ENCODE peak calls at places on chromosomes 13 and 19, in seven cellular contexts. A, O, V, Q, W, H and D are unnamed samples.

GRCh38 chr13:74868044-74868443 is 613.9 kb downstream of the TBC1D4 start:
- DNase-seq in A (no peak), O (no peak), V (no peak), Q (peak), W (no peak), H (no peak), D (peak)

GRCh38 chr13:110233181-110233641 is 73.7 kb downstream of the COL4A1 start:
- DNase-seq in A (peak), O (no peak), V (no peak), Q (peak), W (peak), H (no peak), D (peak)

GRCh38 chr13:106847049-106847448 is 279.1 kb upstream of the ARGLU1 start:
- DNase-seq in A (no peak), O (no peak), V (no peak), Q (no peak), W (no peak), H (no peak), D (no peak)

GRCh38 chr19:52532480-52532879 is 5.0 kb downstream of the ZNF808 start:
- DNase-seq in A (no peak), O (no peak), V (no peak), Q (no peak), W (no peak), H (no peak), D (no peak)

GRCh38 chr19:7401694-7402093 is 53.0 kb downstream of the ARHGEF18 start:
- DNase-seq in A (no peak), O (no peak), V (no peak), Q (no peak), W (no peak), H (no peak), D (no peak)

GRCh38 chr13:45950343-45950995 is 98.9 kb upstream of the SIAH3 start:
- DNase-seq in A (peak), O (no peak), V (no peak), Q (no peak), W (no peak), H (no peak), D (no peak)

GRCh38 chr13:19586904-19587634 is 25.7 kb upstream of the TPTE2 start:
- DNase-seq in A (peak), O (no peak), V (no peak), Q (peak), W (no peak), H (peak), D (peak)

GRCh38 chr13:108690726-108691125 is 61.3 kb downstream of the MYO16 start:
- DNase-seq in A (no peak), O (no peak), V (no peak), Q (no peak), W (no peak), H (no peak), D (no peak)

GRCh38 chr19:51713319-51714285 is 10.2 kb downstream of the HAS1 start:
- DNase-seq in A (no peak), O (no peak), V (no peak), Q (no peak), W (no peak), H (no peak), D (no peak)

GRCh38 chr13:108036411-108036810 is 178.9 kb downstream of the LIG4 start:
- DNase-seq in A (no peak), O (no peak), V (no peak), Q (no peak), W (no peak), H (no peak), D (no peak)

GRCh38 chr19:3361384-3362216 is 4.8 kb upstream of the NFIC start:
- DNase-seq in A (no peak), O (no peak), V (peak), Q (no peak), W (no peak), H (no peak), D (no peak)

GRCh38 chr19:1474011-1474764 is 4.8 kb downstream of the C19orf25 start:
- DNase-seq in A (no peak), O (no peak), V (no peak), Q (no peak), W (no peak), H (no peak), D (no peak)

GRCh38 chr19:4537953-4538600 is 1.8 kb downstream of the LRG1 start:
- DNase-seq in A (no peak), O (no peak), V (no peak), Q (no peak), W (no peak), H (no peak), D (no peak)

GRCh38 chr19:2618611-2619010 is 83.9 kb downstream of the GNG7 start:
- DNase-seq in A (peak), O (no peak), V (no peak), Q (peak), W (no peak), H (no peak), D (peak)

GRCh38 chr13:27534108-27534975 is 84.0 kb upstream of the MTIF3 start:
- DNase-seq in A (no peak), O (no peak), V (no peak), Q (no peak), W (no peak), H (no peak), D (no peak)

GRCh38 chr19:44176590-44176989 is 11.7 kb downstream of the ZNF226 start:
- DNase-seq in A (peak), O (no peak), V (no peak), Q (peak), W (no peak), H (no peak), D (no peak)

GRCh38 chr19:33406521-33407139 is 33.1 kb downstream of the CEBPG start:
- DNase-seq in A (peak), O (peak), V (peak), Q (peak), W (peak), H (peak), D (peak)

GRCh38 chr19:48962029-48962848 is 2.9 kb upstream of the FTL start:
- DNase-seq in A (peak), O (no peak), V (peak), Q (peak), W (no peak), H (peak), D (no peak)

GRCh38 chr19:13060233-13060963 is 42.3 kb downstream of the LYL1 start:
- DNase-seq in A (peak), O (peak), V (peak), Q (no peak), W (no peak), H (no peak), D (peak)

GRCh38 chr19:52789440-52789839 is 2.8 kb upstream of the ZNF600 start:
- DNase-seq in A (no peak), O (no peak), V (no peak), Q (no peak), W (no peak), H (no peak), D (no peak)

GRCh38 chr13:84446972-84447700 is 564.9 kb upstream of the SLITRK1 start:
- DNase-seq in A (peak), O (no peak), V (no peak), Q (peak), W (no peak), H (no peak), D (peak)

GRCh38 chr19:14758816-14759215 is 19.5 kb downstream of the ADGRE2 start:
- DNase-seq in A (no peak), O (no peak), V (no peak), Q (no peak), W (no peak), H (no peak), D (no peak)

GRCh38 chr19:8355631-8356402 is 8.1 kb upstream of the ANGPTL4 start:
- DNase-seq in A (peak), O (no peak), V (peak), Q (peak), W (peak), H (no peak), D (peak)

GRCh38 chr19:22600690-22601648 is 33.2 kb upstream of the ZNF492 start:
- DNase-seq in A (no peak), O (no peak), V (no peak), Q (no peak), W (no peak), H (no peak), D (no peak)

GRCh38 chr13:112740502-112741131 is 50.8 kb downstream of the ATP11A start:
- DNase-seq in A (peak), O (no peak), V (peak), Q (peak), W (peak), H (no peak), D (peak)

GRCh38 chr19:15508035-15508710 is at the start of gene CYP4F22:
- DNase-seq in A (no peak), O (no peak), V (no peak), Q (no peak), W (no peak), H (no peak), D (no peak)

GRCh38 chr13:110633776-110634175 is 18.4 kb downstream of the NAXD start:
- DNase-seq in A (no peak), O (no peak), V (no peak), Q (no peak), W (no peak), H (no peak), D (no peak)

GRCh38 chr13:111485491-111486250 is 165.2 kb downstream of the TEX29 start:
- DNase-seq in A (no peak), O (no peak), V (no peak), Q (no peak), W (no peak), H (no peak), D (no peak)

DNA sequence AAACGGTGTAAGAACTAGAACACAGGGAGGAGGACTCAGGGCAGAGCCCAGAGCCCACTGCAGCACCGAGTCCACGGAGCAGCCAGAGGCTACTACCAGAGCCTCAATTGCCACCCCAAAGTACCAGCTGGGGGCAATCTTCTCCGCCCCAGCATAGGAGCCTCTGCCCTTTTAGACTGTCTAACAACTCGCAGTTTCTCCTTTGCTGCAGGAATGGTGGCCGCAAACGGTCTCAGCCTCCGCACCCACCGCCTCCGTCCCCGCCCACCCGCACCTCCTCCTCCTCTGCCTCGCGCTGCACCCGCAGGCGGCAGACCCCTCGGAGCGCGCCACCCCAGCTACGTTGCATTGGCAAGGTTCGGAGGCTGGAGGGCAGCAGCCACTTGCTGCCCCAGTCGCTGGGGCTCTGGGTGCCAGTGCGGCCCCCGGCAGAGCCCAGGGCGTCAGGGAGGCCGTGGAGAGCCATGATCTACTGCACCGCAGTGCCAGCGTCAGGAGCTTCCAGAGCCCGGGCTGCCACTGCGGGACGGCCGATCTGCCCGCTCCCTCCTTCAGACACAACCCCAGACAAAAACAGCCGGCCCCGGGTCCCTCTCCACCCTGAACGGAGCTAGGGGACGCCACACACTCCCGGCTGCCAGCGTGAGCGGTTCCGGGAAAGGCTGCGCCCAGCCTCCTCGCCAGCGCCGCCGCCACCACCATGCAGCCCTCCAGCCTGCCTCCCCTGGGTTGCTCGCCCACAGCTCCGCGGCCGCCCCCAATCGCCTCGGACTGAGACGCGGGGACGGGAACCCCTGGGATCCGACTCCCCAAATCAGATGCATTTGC is 1.8 kb downstream of the FGF14 start:
- DNase-seq in A (peak), O (no peak), V (peak), Q (no peak), W (no peak), H (peak), D (no peak)
- TF ChIP-seq CTCF in A (peak), O (no peak), V (peak), Q (no peak), W (no peak), H (no peak), D (no peak)

DNA sequence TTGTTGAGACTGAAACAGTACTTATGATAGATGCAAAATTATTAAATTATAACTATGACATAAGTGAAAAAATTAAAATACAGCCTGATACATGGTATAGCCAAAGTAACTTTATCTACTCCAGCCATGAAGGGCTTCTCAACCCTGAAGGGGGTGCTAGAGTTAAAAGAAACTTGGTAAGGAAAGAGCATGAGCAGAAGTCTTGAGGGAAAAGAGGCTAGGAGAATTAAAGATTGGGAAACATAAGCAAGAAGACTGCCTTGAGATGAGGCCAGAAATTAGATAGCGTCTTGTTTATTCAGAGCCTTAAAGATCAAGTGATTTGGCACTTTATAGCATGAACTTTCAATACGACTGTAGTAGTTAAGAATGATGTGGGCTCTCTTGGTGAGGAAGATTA is 385.5 kb upstream of the PRR20A start:
- DNase-seq in A (no peak), O (no peak), V (no peak), Q (no peak), W (no peak), H (no peak), D (no peak)
- TF ChIP-seq CTCF in A (no peak), O (peak), V (no peak), Q (no peak), W (no peak), H (no peak), D (no peak)

GRCh38 chr19:58475714-58476497 is at the start of gene ZNF446:
- DNase-seq in A (peak), O (peak), V (peak), Q (peak), W (peak), H (peak), D (peak)
- TF ChIP-seq CTCF in A (no peak), O (no peak), V (no peak), Q (no peak), W (no peak), H (no peak), D (no peak)

GRCh38 chr19:40549007-40549708 is 27.5 kb upstream of the SHKBP1 start:
- DNase-seq in A (peak), O (peak), V (peak), Q (peak), W (peak), H (peak), D (peak)
- TF ChIP-seq CTCF in A (peak), O (peak), V (peak), Q (peak), W (peak), H (peak), D (peak)

GRCh38 chr13:101698400-101698799 is 245.9 kb downstream of the ITGBL1 start:
- DNase-seq in A (peak), O (no peak), V (no peak), Q (peak), W (no peak), H (no peak), D (peak)
- TF ChIP-seq CTCF in A (no peak), O (no peak), V (no peak), Q (no peak), W (no peak), H (no peak), D (no peak)

GRCh38 chr19:58338825-58339558 is 12.2 kb downstream of the ZSCAN22 start:
- DNase-seq in A (no peak), O (no peak), V (no peak), Q (peak), W (no peak), H (no peak), D (no peak)
- TF ChIP-seq CTCF in A (no peak), O (peak), V (no peak), Q (no peak), W (no peak), H (no peak), D (peak)

GRCh38 chr13:81488021-81488420 is 1147.1 kb upstream of the SPRY2 start:
- DNase-seq in A (no peak), O (no peak), V (no peak), Q (peak), W (no peak), H (no peak), D (no peak)

GRCh38 chr13:81493144-81493543 is 1152.2 kb upstream of the SPRY2 start:
- DNase-seq in A (no peak), O (no peak), V (no peak), Q (no peak), W (no peak), H (no peak), D (no peak)

DNA sequence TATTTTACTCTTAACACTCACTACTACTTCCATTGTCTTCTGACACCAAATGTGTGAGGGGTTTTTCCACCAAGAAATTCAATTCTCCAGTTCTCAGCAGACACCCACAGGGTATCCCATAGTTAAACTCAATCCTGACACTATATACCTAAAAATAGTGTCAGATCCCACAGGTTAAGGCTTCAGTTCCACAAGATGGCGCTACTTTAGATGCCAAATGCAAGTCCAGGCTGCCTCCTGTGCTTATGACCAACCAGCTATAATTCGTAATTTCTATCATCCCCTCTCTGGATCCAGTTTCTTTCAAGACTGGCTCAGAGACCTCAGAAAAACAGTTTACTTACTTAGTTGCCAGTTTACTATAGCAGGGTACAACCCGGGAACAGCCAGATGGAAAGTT is 1146.2 kb upstream of the SPRY2 start:
- DNase-seq in A (no peak), O (no peak), V (peak), Q (peak), W (no peak), H (no peak), D (no peak)
- TF ChIP-seq CTCF in A (no peak), O (peak), V (peak), Q (no peak), W (no peak), H (no peak), D (no peak)

GRCh38 chr19:18176367-18177310 is 3.0 kb downstream of the IFI30 start:
- DNase-seq in A (no peak), O (no peak), V (no peak), Q (no peak), W (no peak), H (peak), D (no peak)
- TF ChIP-seq CTCF in A (no peak), O (no peak), V (no peak), Q (no peak), W (no peak), H (no peak), D (no peak)